ENCODE peak calls at places on chromosomes 3 and 15, in five cellular contexts. Z, H, U, Q and D are unnamed samples.

GRCh38 chr3:84223512-84223911 is 735.3 kb upstream of the CADM2 start:
- DNase-seq in Z (no peak), H (no peak), U (no peak), Q (no peak), D (no peak)

GRCh38 chr15:45921376-45921775 is 286.5 kb downstream of the SQOR start:
- DNase-seq in Z (no peak), H (no peak), U (no peak), Q (peak; percentile 63), D (no peak)

GRCh38 chr3:8793242-8793641 is 23.8 kb upstream of the OXTR start:
- DNase-seq in Z (no peak), H (no peak), U (no peak), Q (peak; percentile 70), D (no peak)

GRCh38 chr15:33132722-33133345 is 61.7 kb downstream of the FMN1 start:
- DNase-seq in Z (no peak), H (peak; percentile 52), U (no peak), Q (peak; percentile 78), D (no peak)

GRCh38 chr3:179020112-179020511 is 51.5 kb downstream of the ZMAT3 start:
- DNase-seq in Z (no peak), H (no peak), U (no peak), Q (peak; percentile 75), D (peak; percentile 70)

GRCh38 chr3:134378818-134379217 is 4.6 kb upstream of the AMOTL2 start:
- DNase-seq in Z (no peak), H (no peak), U (no peak), Q (no peak), D (no peak)

GRCh38 chr3:23738946-23739345 is 66.8 kb upstream of the UBE2E1 start:
- DNase-seq in Z (no peak), H (no peak), U (no peak), Q (no peak), D (no peak)

GRCh38 chr3:77605308-77605707 is 565.4 kb downstream of the ROBO2 start:
- DNase-seq in Z (no peak), H (no peak), U (no peak), Q (no peak), D (no peak)

GRCh38 chr3:66208189-66208588 is 12.6 kb upstream of the SLC25A26 start:
- DNase-seq in Z (no peak), H (no peak), U (no peak), Q (no peak), D (no peak)

GRCh38 chr15:80697316-80697715 is 2.2 kb downstream of the ABHD17C start:
- DNase-seq in Z (no peak), H (no peak), U (no peak), Q (no peak), D (no peak)